ENCODE peak calls at places on chromosomes 4 and X, in seven cellular contexts. H is activated T-helper 1 cell treated with anti-CD3 and anti-CD28 coated beads, Interleukin-2, amount 50 U/mL, for 16 hours; E is NCI-H748 treated with DMSO at 0.1 percent for 48 hours; L is T-helper 2 cell; K is endothelial cell; B is COR-L47; Z is Ammon's horn. T is an unnamed sample.

GRCh38 chrX:29666361-29666760 is 549.0 kb upstream of the MAGEB2 start:
- DNase-seq in H (no peak), E (no peak), L (no peak), K (no peak), B (no peak), Z (no peak), T (no peak)

GRCh38 chr4:40976343-40976742 is 226.6 kb downstream of the NSUN7 start:
- DNase-seq in H (no peak), E (peak), L (no peak), K (peak), B (peak), Z (peak), T (no peak)

GRCh38 chr4:16765549-16765948 is 132.9 kb downstream of the LDB2 start:
- DNase-seq in H (no peak), E (no peak), L (no peak), K (no peak), B (no peak), Z (no peak), T (no peak)

GRCh38 chrX:63581390-63581789 is 203.6 kb downstream of the ARHGEF9 start:
- DNase-seq in H (no peak), E (no peak), L (no peak), K (no peak), B (no peak), Z (no peak), T (no peak)

GRCh38 chrX:46180258-46180687 is 364.9 kb downstream of the ZNF674 start:
- DNase-seq in H (no peak), E (no peak), L (no peak), K (no peak), B (no peak), Z (no peak), T (peak)

GRCh38 chr4:40212674-40213504 is 16.1 kb downstream of the RHOH start:
- DNase-seq in H (no peak), E (no peak), L (no peak), K (no peak), B (no peak), Z (peak), T (no peak)

GRCh38 chr4:153645183-153645582 is 38.9 kb upstream of the TLR2 start:
- DNase-seq in H (no peak), E (no peak), L (no peak), K (no peak), B (no peak), Z (no peak), T (no peak)

GRCh38 chr4:156609421-156609820 is 362.2 kb downstream of the PDGFC start:
- DNase-seq in H (no peak), E (no peak), L (no peak), K (no peak), B (no peak), Z (peak), T (no peak)

GRCh38 chr4:75672461-75673026 is 667 bp downstream of the G3BP2 start:
- DNase-seq in H (peak), E (peak), L (peak), K (peak), B (peak), Z (peak), T (no peak)

GRCh38 chr4:106418444-106418843 is 49.9 kb upstream of the GIMD1 start:
- DNase-seq in H (no peak), E (no peak), L (no peak), K (no peak), B (no peak), Z (no peak), T (no peak)

GRCh38 chr4:122540827-122541226 is 80.0 kb downstream of the IL21 start:
- DNase-seq in H (no peak), E (no peak), L (no peak), K (no peak), B (no peak), Z (no peak), T (no peak)

GRCh38 chr4:125789018-125789417 is 474.3 kb downstream of the FAT4 start:
- DNase-seq in H (no peak), E (no peak), L (no peak), K (no peak), B (no peak), Z (no peak), T (no peak)

GRCh38 chrX:1452497-1453389 is at the start of gene ASMTL:
- DNase-seq in H (peak), E (no peak), L (peak), K (peak), B (no peak), Z (peak), T (peak)

GRCh38 chr4:70778888-70779422 is 57.2 kb downstream of the RUFY3 start:
- DNase-seq in H (no peak), E (no peak), L (no peak), K (no peak), B (no peak), Z (no peak), T (no peak)

GRCh38 chrX:63750846-63751245 is 34.2 kb downstream of the ARHGEF9 start:
- DNase-seq in H (no peak), E (no peak), L (no peak), K (no peak), B (no peak), Z (no peak), T (no peak)

T was measured in AG09309.